ENCODE peak calls at places on chromosomes 7 and 10, in six cellular contexts. A, H, C, Q, I and B are unnamed samples.

GRCh38 chr7:142873281-142873784 is 12.2 kb downstream of the TRPV6 start:
- DNase-seq in H (no peak), I (peak; percentile 28), C (no peak), A (no peak), Q (no peak), B (no peak)

GRCh38 chr10:76881477-76882220 is 756.0 kb downstream of the KCNMA1 start:
- DNase-seq in C (no peak), Q (no peak), H (no peak), A (no peak), I (no peak), B (no peak)

GRCh38 chr7:47735431-47736345 is 153.8 kb upstream of the TNS3 start:
- DNase-seq in I (no peak), H (no peak), C (no peak), A (no peak), Q (no peak), B (no peak)

GRCh38 chr7:76069238-76069638 is 21.3 kb downstream of the MDH2 start:
- DNase-seq in Q (no peak), A (peak; percentile 46), H (peak; percentile 62), I (peak; percentile 65), C (no peak), B (peak; percentile 3)

GRCh38 chr10:94614558-94614957 is 69.0 kb downstream of the HELLS start:
- DNase-seq in Q (no peak), I (no peak), A (no peak), H (no peak), C (no peak), B (no peak)

GRCh38 chr10:52488606-52489485 is 174.8 kb downstream of the DKK1 start:
- DNase-seq in A (peak; percentile 51), H (peak; percentile 59), Q (no peak), I (no peak), C (peak; percentile 19), B (peak; percentile 40)

GRCh38 chr10:74652664-74653063 is 173.7 kb upstream of the KAT6B start:
- DNase-seq in A (no peak), C (no peak), I (no peak), Q (no peak), H (no peak), B (no peak)

GRCh38 chr7:51297986-51298385 is 18.6 kb downstream of the COBL start:
- DNase-seq in A (no peak), I (no peak), Q (no peak), C (no peak), H (no peak), B (no peak)

GRCh38 chr10:36880898-36881297 is 244.5 kb upstream of the ANKRD30A start:
- DNase-seq in A (peak; percentile 26), C (peak; percentile 9), Q (no peak), I (no peak), H (peak; percentile 12), B (no peak)

GRCh38 chr7:90211391-90212148 is at the start of gene STEAP2:
- DNase-seq in I (peak; percentile 82), H (peak; percentile 98), A (peak; percentile 36), C (peak; percentile 64), Q (peak; percentile 51), B (peak; percentile 73)

GRCh38 chr10:92690211-92691041 is 671 bp downstream of the HHEX start:
- DNase-seq in Q (no peak), C (no peak), A (peak; percentile 40), I (peak; percentile 21), H (no peak), B (no peak)

GRCh38 chr7:155219947-155220769 is 77.5 kb upstream of the INSIG1 start:
- DNase-seq in A (no peak), C (no peak), Q (no peak), H (no peak), I (no peak), B (no peak)